ENCODE peak calls at places on chromosome 22, in seven cellular contexts. N, B, I, C, Q, V and Y are unnamed samples.
A peak's percentile ranks its signal among the peaks of the same experiment; 100 is the strongest.

GRCh38 chr22:23538502-23538860 is 41.6 kb downstream of the IGLL1 start:
- DNase-seq in N (no peak), B (no peak), I (no peak), C (no peak), Q (no peak), V (no peak), Y (no peak)

GRCh38 chr22:46894081-46894671 is 131.7 kb downstream of the TBC1D22A start:
- DNase-seq in N (no peak), B (no peak), I (no peak), C (no peak), Q (no peak), V (peak; percentile 33), Y (no peak)

GRCh38 chr22:41094036-41094435 is 1.6 kb downstream of the EP300 start:
- DNase-seq in N (peak; percentile 11), B (peak; percentile 43), I (peak; percentile 31), C (peak; percentile 39), Q (peak; percentile 53), V (peak; percentile 58), Y (no peak)

GRCh38 chr22:19488884-19489843 is 9.4 kb downstream of the CDC45 start:
- DNase-seq in N (no peak), B (peak; percentile 32), I (peak; percentile 13), C (no peak), Q (no peak), V (peak; percentile 65), Y (no peak)

GRCh38 chr22:44024288-44024908 is at the start of gene PARVB:
- DNase-seq in N (no peak), B (peak; percentile 15), I (peak; percentile 6), C (peak; percentile 17), Q (no peak), V (peak; percentile 58), Y (no peak)

GRCh38 chr22:43144949-43145348 is 1.8 kb upstream of the MCAT start:
- DNase-seq in N (no peak), B (peak; percentile 68), I (peak; percentile 22), C (no peak), Q (no peak), V (no peak), Y (no peak)

GRCh38 chr22:43850529-43850928 is 11.8 kb downstream of the SULT4A1 start:
- DNase-seq in N (no peak), B (no peak), I (no peak), C (no peak), Q (no peak), V (no peak), Y (no peak)

GRCh38 chr22:27597703-27598444 is 203.7 kb downstream of the MN1 start:
- DNase-seq in N (no peak), B (peak; percentile 41), I (peak; percentile 27), C (no peak), Q (no peak), V (no peak), Y (no peak)

GRCh38 chr22:25177895-25178294 is 21.8 kb upstream of the CRYBB3 start:
- DNase-seq in N (no peak), B (no peak), I (no peak), C (no peak), Q (no peak), V (no peak), Y (no peak)

GRCh38 chr22:36009085-36009484 is 19.5 kb downstream of the RBFOX2 start:
- DNase-seq in N (no peak), B (no peak), I (no peak), C (no peak), Q (no peak), V (no peak), Y (no peak)

GRCh38 chr22:20952544-20953341 is 14.3 kb upstream of the AIFM3 start:
- DNase-seq in N (no peak), B (no peak), I (no peak), C (peak; percentile 77), Q (peak; percentile 89), V (no peak), Y (no peak)

GRCh38 chr22:17120281-17120680 is 879 bp downstream of the TMEM121B start:
- DNase-seq in N (peak; percentile 55), B (peak; percentile 57), I (no peak), C (peak; percentile 34), Q (no peak), V (peak; percentile 66), Y (no peak)

GRCh38 chr22:36204641-36205032 is 3.0 kb upstream of the APOL4 start:
- DNase-seq in N (no peak), B (no peak), I (no peak), C (peak; percentile 53), Q (no peak), V (no peak), Y (no peak)

GRCh38 chr22:22167791-22168189 is 76.8 kb upstream of the VPREB1 start:
- DNase-seq in N (no peak), B (no peak), I (no peak), C (peak; percentile 56), Q (no peak), V (no peak), Y (no peak)
- H3K4me3 ChIP-seq in N (peak overlapping the region; percentile 23), B (no peak overlapping the region), I (no peak overlapping the region), C (no peak overlapping the region), Q (no peak overlapping the region), V (no peak overlapping the region), Y (no peak overlapping the region)

DNA sequence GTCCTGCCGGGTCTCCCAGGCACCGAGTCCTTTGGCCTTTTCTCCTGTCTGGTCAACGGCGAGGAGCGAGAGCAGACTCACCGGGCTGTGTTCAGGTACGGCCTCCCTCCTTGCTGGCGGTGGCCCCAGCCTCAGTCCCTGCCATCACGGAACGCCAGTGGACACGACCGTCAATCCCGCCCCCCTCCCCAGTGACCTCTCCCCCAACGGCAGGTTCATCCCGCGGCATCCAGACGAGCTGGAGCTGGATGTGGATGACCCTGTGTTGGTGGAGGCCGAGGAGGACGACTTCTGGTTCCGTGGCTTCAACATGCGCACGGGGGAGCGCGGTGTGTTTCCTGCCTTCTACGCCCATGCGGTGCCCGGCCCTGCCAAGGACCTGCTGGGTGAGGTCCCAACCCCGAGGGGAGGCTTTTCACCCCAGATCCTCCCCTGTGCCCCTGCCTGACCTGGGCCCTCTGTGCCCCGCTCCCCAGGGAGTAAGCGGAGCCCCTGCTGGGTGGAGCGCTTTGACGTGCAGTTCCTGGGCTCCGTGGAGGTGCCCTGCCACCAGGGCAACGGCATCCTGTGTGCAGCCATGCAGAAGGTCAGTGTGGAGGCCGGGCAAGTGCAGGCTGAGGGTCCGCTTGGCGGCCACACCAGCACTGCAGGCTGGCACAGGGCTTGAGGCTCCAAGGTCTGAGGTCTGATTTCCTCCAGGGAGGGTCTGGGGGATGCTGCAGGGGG is 4.9 kb downstream of the MAPK8IP2 start:
- DNase-seq in N (no peak), B (no peak), I (no peak), C (no peak), Q (no peak), V (no peak), Y (no peak)
- H3K4me3 ChIP-seq in N (no peak overlapping the region), B (no peak overlapping the region), I (no peak overlapping the region), C (no peak overlapping the region), Q (no peak overlapping the region), V (no peak overlapping the region), Y (no peak overlapping the region)

GRCh38 chr22:38503021-38503420 is 3.1 kb downstream of the DDX17 start:
- DNase-seq in N (no peak), B (no peak), I (no peak), C (no peak), Q (no peak), V (no peak), Y (no peak)
- H3K4me3 ChIP-seq in N (peak overlapping the region; percentile 87), B (peak overlapping the region; percentile 83), I (peak overlapping the region; percentile 85), C (no peak overlapping the region), Q (no peak overlapping the region), V (peak overlapping the region; percentile 98), Y (peak overlapping the region; percentile 88)

DNA sequence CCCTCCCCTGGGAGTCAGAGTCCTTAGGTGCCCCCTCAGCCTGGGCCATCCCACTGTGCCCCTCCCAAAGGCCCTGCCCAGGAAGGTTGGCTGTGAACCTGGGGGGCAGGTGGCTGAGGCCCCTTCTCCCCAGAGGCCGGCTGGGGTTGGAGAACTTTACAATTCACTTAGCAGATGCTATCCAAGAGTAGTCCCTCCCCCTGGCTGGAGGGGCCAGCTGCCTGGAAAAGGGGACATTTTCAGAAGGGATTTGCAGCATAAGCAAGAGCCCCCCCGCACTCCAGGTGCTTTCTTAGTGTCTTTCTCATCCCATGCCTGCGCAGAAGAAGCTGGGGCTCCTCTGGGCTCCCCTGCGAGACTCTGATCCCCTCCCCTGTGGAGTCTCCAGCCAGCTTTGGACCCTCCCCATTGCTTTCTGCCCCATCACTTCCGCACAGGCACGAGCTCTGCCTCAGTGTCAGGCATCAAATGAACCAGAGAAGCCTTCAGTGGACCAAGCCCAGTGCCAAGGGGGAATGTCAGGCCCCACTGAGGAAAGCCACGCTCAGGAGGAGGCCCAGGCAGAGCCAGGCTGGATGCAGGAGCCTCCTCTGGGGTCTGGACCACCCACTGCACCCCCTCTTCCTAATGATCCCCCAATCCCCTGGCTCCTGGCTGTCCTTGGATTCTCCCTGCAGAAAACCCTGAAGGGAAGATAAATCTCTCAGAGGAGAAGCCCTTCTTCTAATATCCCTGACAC is 3.7 kb downstream of the SSTR3 start:
- DNase-seq in N (no peak), B (no peak), I (no peak), C (no peak), Q (no peak), V (no peak), Y (no peak)
- H3K4me3 ChIP-seq in N (no peak overlapping the region), B (no peak overlapping the region), I (no peak overlapping the region), C (no peak overlapping the region), Q (no peak overlapping the region), V (no peak overlapping the region), Y (no peak overlapping the region)